ENCODE peak calls at places on chromosomes 12 and 14, in six cellular contexts. V is mesenchymal stem cell, G is H1, M is neuronal stem cell, Z is trophoblast cell, Y is H9. U is an unnamed sample.

GRCh38 chr12:30813741-30814687 is 59.3 kb upstream of the CAPRIN2 start:
- DNase-seq in V (peak), G (no peak), M (no peak), Z (no peak), Y (peak), U (peak)

GRCh38 chr12:93098077-93098476 is 169.0 kb upstream of the EEA1 start:
- DNase-seq in V (peak), G (no peak), M (peak), Z (peak), Y (peak), U (peak)

GRCh38 chr14:104799657-104800599 is 973 bp upstream of the ZBTB42 start:
- DNase-seq in V (peak), G (peak), M (no peak), Z (peak), Y (peak), U (peak)

GRCh38 chr12:11477110-11477509 is 81.7 kb upstream of the PRB2 start:
- DNase-seq in V (no peak), G (no peak), M (no peak), Z (peak), Y (no peak), U (no peak)

GRCh38 chr14:100384819-100385813 is 62.0 kb downstream of the SLC25A47 start:
- DNase-seq in V (peak), G (no peak), M (no peak), Z (no peak), Y (no peak), U (peak)

GRCh38 chr12:93179792-93180191 is 197.9 kb upstream of the NUDT4 start:
- DNase-seq in V (no peak), G (no peak), M (no peak), Z (no peak), Y (no peak), U (no peak)

GRCh38 chr12:82329508-82329907 is 28.7 kb downstream of the CCDC59 start:
- DNase-seq in V (no peak), G (no peak), M (peak), Z (no peak), Y (no peak), U (no peak)

GRCh38 chr12:47095446-47096236 is 15.9 kb upstream of the AMIGO2 start:
- DNase-seq in V (peak), G (no peak), M (no peak), Z (no peak), Y (no peak), U (peak)

GRCh38 chr12:82223421-82223820 is 134.8 kb downstream of the CCDC59 start:
- DNase-seq in V (no peak), G (no peak), M (no peak), Z (no peak), Y (no peak), U (no peak)

GRCh38 chr12:60714141-60714900 is 1118.5 kb downstream of the SLC16A7 start:
- DNase-seq in V (no peak), G (no peak), M (no peak), Z (no peak), Y (no peak), U (no peak)

GRCh38 chr12:1845010-1845409 is 24.6 kb downstream of the LRTM2 start:
- DNase-seq in V (no peak), G (no peak), M (no peak), Z (no peak), Y (no peak), U (no peak)

GRCh38 chr12:121753844-121754264 is 39.6 kb downstream of the RHOF start:
- DNase-seq in V (no peak), G (no peak), M (no peak), Z (no peak), Y (no peak), U (no peak)

GRCh38 chr14:99875421-99875820 is 82.2 kb downstream of the EML1 start:
- DNase-seq in V (no peak), G (no peak), M (no peak), Z (no peak), Y (no peak), U (no peak)

GRCh38 chr14:68569546-68569908 is 223.3 kb downstream of the ZFP36L1 start:
- DNase-seq in V (no peak), G (no peak), M (no peak), Z (no peak), Y (no peak), U (no peak)

GRCh38 chr12:116282371-116283286 is 5.1 kb upstream of the MED13L start:
- DNase-seq in V (no peak), G (no peak), M (no peak), Z (no peak), Y (no peak), U (no peak)

GRCh38 chr12:5230861-5231260 is 187.2 kb downstream of the KCNA5 start:
- DNase-seq in V (no peak), G (no peak), M (no peak), Z (no peak), Y (no peak), U (no peak)
- H3K14ac ChIP-seq in V (no peak), G (no peak), M (no peak), Z (no peak), Y (no peak), U (peak)

GRCh38 chr14:42095155-42095554 is 488.5 kb downstream of the LRFN5 start:
- DNase-seq in V (no peak), G (no peak), M (no peak), Z (no peak), Y (peak), U (no peak)
- H3K4ac ChIP-seq in V (no peak), G (no peak), M (no peak), Z (no peak), Y (no peak), U (no peak)

GRCh38 chr12:94585624-94586023 is 64.7 kb downstream of the TMCC3 start:
- DNase-seq in V (no peak), G (no peak), M (no peak), Z (no peak), Y (no peak), U (no peak)
- H3K14ac ChIP-seq in V (no peak), G (no peak), M (no peak), Z (peak), Y (no peak), U (no peak)

GRCh38 chr12:109832534-109833306 is 478 bp downstream of the TRPV4 start:
- DNase-seq in V (no peak), G (no peak), M (no peak), Z (no peak), Y (no peak), U (no peak)
- H3K4ac ChIP-seq in V (peak), G (no peak), M (no peak), Z (peak), Y (no peak), U (peak)

DNA sequence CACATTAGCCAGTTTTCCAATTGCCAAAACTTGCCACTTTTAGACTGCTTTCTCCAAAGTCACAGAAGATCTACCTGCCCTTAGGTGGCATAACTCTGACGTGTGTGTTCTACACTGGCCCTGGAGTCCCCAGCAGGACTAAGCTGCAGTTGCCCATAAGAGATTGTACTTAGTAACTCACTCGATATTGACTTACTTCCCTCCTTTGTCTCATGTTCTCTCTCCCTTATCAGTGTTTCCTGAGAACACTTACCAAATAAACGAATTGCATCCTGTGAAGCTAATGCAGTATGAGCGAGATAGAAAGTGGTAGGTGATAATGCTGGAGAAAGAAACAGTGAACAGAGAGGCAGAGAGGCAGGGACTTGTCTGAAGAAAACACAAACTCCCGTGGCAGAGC is 117.2 kb downstream of the NUAK1 start:
- DNase-seq in V (peak), G (no peak), M (no peak), Z (no peak), Y (no peak), U (no peak)
- H3K14ac ChIP-seq in V (no peak), G (no peak), M (no peak), Z (no peak), Y (no peak), U (peak)

GRCh38 chr12:114684870-114685273 is 897 bp upstream of the TBX3 start:
- DNase-seq in V (no peak), G (no peak), M (no peak), Z (no peak), Y (no peak), U (no peak)
- H3K4ac ChIP-seq in V (peak), G (peak), M (no peak), Z (peak), Y (no peak), U (peak)